ENCODE peak calls at places on chromosomes 5 and 9, in nine cellular contexts. Q is WTC11, U is IMR-90, H is ELF-1, C is EL, J is aorta, D is brain microvascular endothelial cell, N is colonic mucosa, X is NCI-H2029. M is an unnamed sample.

GRCh38 chr5:1349246-1349645 is 4.3 kb upstream of the CLPTM1L start:
- DNase-seq in D (no peak), X (no peak), J (peak; percentile 61), Q (no peak), C (no peak), N (no peak), U (no peak), H (no peak), M (no peak)

GRCh38 chr5:10064546-10065215 is 185.0 kb downstream of the ATPSCKMT start:
- DNase-seq in X (no peak), C (no peak), D (no peak), U (no peak), J (no peak), H (no peak), Q (no peak), N (no peak), M (no peak)

GRCh38 chr9:96087669-96088299 is 212.3 kb downstream of the ERCC6L2 start:
- DNase-seq in X (no peak), D (no peak), Q (peak; percentile 32), C (no peak), H (peak; percentile 93), N (no peak), U (no peak), J (no peak), M (no peak)

GRCh38 chr9:122498883-122499288 is 11.7 kb upstream of the OR1J2 start:
- DNase-seq in D (peak; percentile 43), X (peak; percentile 55), Q (peak; percentile 27), J (no peak), U (peak; percentile 43), H (peak; percentile 93), C (peak; percentile 74), N (no peak), M (peak; percentile 56)

GRCh38 chr5:34599471-34600117 is 56.5 kb upstream of the RAI14 start:
- DNase-seq in Q (no peak), H (no peak), U (no peak), C (peak; percentile 20), X (no peak), N (no peak), D (peak; percentile 43), J (no peak), M (no peak)

GRCh38 chr5:138212828-138213160 is 329 bp downstream of the CDC23 start:
- DNase-seq in D (no peak), U (peak; percentile 8), X (no peak), J (no peak), Q (no peak), C (no peak), H (no peak), N (no peak), M (peak; percentile 11)

GRCh38 chr5:75320341-75320740 is 16.7 kb upstream of the HMGCR start:
- DNase-seq in N (no peak), H (no peak), X (no peak), C (no peak), Q (no peak), D (no peak), J (no peak), U (no peak), M (no peak)

GRCh38 chr9:3361115-3361514 is 164.7 kb downstream of the RFX3 start:
- DNase-seq in H (no peak), X (no peak), N (no peak), Q (no peak), C (no peak), D (no peak), J (no peak), U (no peak), M (no peak)

GRCh38 chr5:112312295-112312694 is 106.8 kb downstream of the EPB41L4A start:
- DNase-seq in N (peak; percentile 30), U (no peak), C (no peak), J (no peak), D (no peak), H (no peak), Q (no peak), X (peak; percentile 57), M (no peak)

GRCh38 chr5:134873987-134874830 is at the start of gene TXNDC15:
- DNase-seq in C (peak; percentile 86), D (peak; percentile 81), U (peak; percentile 86), N (peak; percentile 82), J (peak; percentile 96), Q (peak; percentile 87), H (peak; percentile 93), X (peak; percentile 72), M (peak; percentile 78)

GRCh38 chr9:93567271-93567959 is 9.0 kb upstream of the PHF2 start:
- DNase-seq in D (no peak), U (no peak), H (no peak), N (no peak), Q (no peak), C (peak; percentile 17), J (no peak), X (no peak), M (no peak)

GRCh38 chr9:69446496-69446895 is 121.5 kb downstream of the ENTREP1 start:
- DNase-seq in D (no peak), J (no peak), X (no peak), Q (no peak), C (no peak), U (no peak), N (no peak), H (no peak), M (no peak)

GRCh38 chr9:137109250-137110146 is 5.0 kb downstream of the DPP7 start:
- DNase-seq in C (no peak), N (no peak), H (no peak), Q (no peak), X (no peak), J (no peak), U (no peak), D (no peak), M (no peak)

GRCh38 chr9:16276866-16277265 is 593.6 kb downstream of the BNC2 start:
- DNase-seq in D (no peak), C (no peak), H (no peak), J (no peak), N (no peak), X (no peak), Q (no peak), U (no peak), M (no peak)

GRCh38 chr9:2243666-2244555 is 228.8 kb downstream of the SMARCA2 start:
- DNase-seq in Q (no peak), U (no peak), C (peak; percentile 69), N (no peak), D (no peak), J (no peak), X (no peak), H (no peak), M (no peak)

GRCh38 chr9:71638627-71639026 is 129.7 kb downstream of the CEMIP2 start:
- DNase-seq in D (no peak), X (no peak), H (no peak), Q (no peak), C (no peak), U (no peak), J (no peak), N (no peak), M (no peak)

GRCh38 chr5:50711280-50711679 is 44.8 kb downstream of the PARP8 start:
- DNase-seq in X (peak; percentile 76), D (peak; percentile 6), Q (no peak), U (peak; percentile 8), C (peak; percentile 34), J (no peak), N (peak; percentile 22), H (no peak), M (peak; percentile 94)

GRCh38 chr9:129550199-129550839 is 70.6 kb downstream of the C9orf50 start:
- DNase-seq in N (peak; percentile 65), D (peak; percentile 42), Q (peak; percentile 56), C (peak; percentile 72), U (peak; percentile 70), J (peak; percentile 97), H (peak; percentile 45), X (peak; percentile 54), M (no peak)

GRCh38 chr5:115855959-115856358 is 14.2 kb downstream of the AP3S1 start:
- DNase-seq in J (no peak), D (no peak), U (peak; percentile 24), C (no peak), Q (no peak), N (no peak), H (no peak), X (no peak), M (no peak)

GRCh38 chr5:1174122-1174936 is 27.1 kb upstream of the SLC6A19 start:
- DNase-seq in H (peak; percentile 82), N (peak; percentile 70), X (peak; percentile 44), C (peak; percentile 83), D (peak; percentile 66), J (peak; percentile 82), U (peak; percentile 74), Q (peak; percentile 78), M (peak; percentile 26)

GRCh38 chr9:137632432-137633161 is 13.8 kb downstream of the EHMT1 start:
- DNase-seq in X (no peak), H (no peak), C (no peak), N (no peak), J (no peak), U (peak; percentile 30), D (no peak), Q (no peak), M (no peak)

GRCh38 chr5:81359108-81359507 is 34.8 kb downstream of the ACOT12 start:
- DNase-seq in Q (peak; percentile 21), N (peak; percentile 25), X (no peak), J (no peak), U (no peak), D (no peak), H (peak; percentile 60), C (no peak), M (no peak)

GRCh38 chr9:81827616-81828296 is 100.5 kb upstream of the SPATA31D4 start:
- DNase-seq in C (no peak), J (no peak), D (no peak), H (no peak), X (no peak), N (no peak), Q (no peak), U (no peak), M (peak; percentile 97)

GRCh38 chr9:81841326-81841725 is 86.9 kb upstream of the SPATA31D4 start:
- DNase-seq in X (no peak), N (no peak), U (no peak), J (no peak), H (peak; percentile 42), D (no peak), C (no peak), Q (peak; percentile 18), M (no peak)

GRCh38 chr5:115295775-115296129 is 702 bp downstream of the CCDC112 start:
- DNase-seq in H (no peak), U (no peak), X (no peak), C (no peak), J (no peak), Q (no peak), D (no peak), N (peak; percentile 29), M (no peak)

GRCh38 chr9:135164036-135164435 is 76.6 kb downstream of the OLFM1 start:
- DNase-seq in D (no peak), N (no peak), H (no peak), X (no peak), U (no peak), Q (no peak), J (no peak), C (no peak), M (no peak)

GRCh38 chr5:9852686-9853085 is 222.5 kb upstream of the TAS2R1 start:
- DNase-seq in N (no peak), D (peak; percentile 23), J (no peak), C (peak; percentile 38), H (no peak), U (peak; percentile 71), Q (no peak), X (no peak), M (no peak)

GRCh38 chr5:135429326-135429725 is 17.8 kb downstream of the DCANP1 start:
- DNase-seq in X (peak; percentile 48), Q (no peak), N (no peak), J (no peak), H (peak; percentile 80), D (no peak), C (no peak), U (no peak), M (no peak)

GRCh38 chr5:150137997-150138396 is 17.6 kb downstream of the PDGFRB start:
- DNase-seq in C (peak; percentile 50), D (no peak), H (no peak), J (no peak), U (peak; percentile 65), N (no peak), Q (no peak), X (no peak), M (no peak)

GRCh38 chr5:175247146-175247545 is 196.8 kb downstream of the DRD1 start:
- DNase-seq in D (no peak), H (no peak), U (peak; percentile 38), J (no peak), N (no peak), C (peak; percentile 7), Q (no peak), X (no peak), M (no peak)

GRCh38 chr9:132351404-132352050 is 3.3 kb downstream of the SETX start:
- DNase-seq in C (no peak), J (no peak), N (no peak), D (no peak), Q (no peak), U (no peak), H (no peak), X (no peak), M (no peak)